ENCODE peak calls at places on chromosome 19, in four cellular contexts. X is HepG2, I is SK-N-SH, S is H1. N is an unnamed sample.

GRCh38 chr19:369256-369655 is 24.7 kb upstream of the MIER2 start:
- DNase-seq in X (no peak), I (no peak), S (no peak), N (no peak)

GRCh38 chr19:20787766-20788165 is 11.7 kb downstream of the ZNF66 start:
- DNase-seq in X (no peak), I (no peak), S (no peak), N (no peak)

GRCh38 chr19:13099073-13099999 is 3.3 kb downstream of the LYL1 start:
- DNase-seq in X (no peak), I (no peak), S (peak), N (peak)

GRCh38 chr19:47723573-47723923 is 10.3 kb downstream of the EHD2 start:
- DNase-seq in X (peak), I (no peak), S (no peak), N (no peak)

GRCh38 chr19:51457351-51458013 is 772 bp downstream of the SIGLEC8 start:
- DNase-seq in X (no peak), I (no peak), S (no peak), N (no peak)

GRCh38 chr19:2491130-2491801 is 15.3 kb downstream of the GADD45B start:
- DNase-seq in X (no peak), I (no peak), S (no peak), N (no peak)

GRCh38 chr19:9945319-9945966 is 9.1 kb upstream of the OLFM2 start:
- DNase-seq in X (peak), I (peak), S (no peak), N (no peak)

GRCh38 chr19:2783781-2784145 is 690 bp upstream of the SGTA start:
- DNase-seq in X (no peak), I (no peak), S (no peak), N (no peak)

GRCh38 chr19:9597027-9597426 is 12.7 kb upstream of the ZNF121 start:
- DNase-seq in X (no peak), I (no peak), S (no peak), N (no peak)

GRCh38 chr19:32876236-32876918 is 6.8 kb upstream of the SLC7A9 start:
- DNase-seq in X (no peak), I (no peak), S (peak), N (no peak)

GRCh38 chr19:10112895-10113591 is 1.6 kb downstream of the P2RY11 start:
- DNase-seq in X (peak), I (peak), S (peak), N (peak)

GRCh38 chr19:57511484-57511883 is 11.7 kb downstream of the ZNF773 start:
- DNase-seq in X (no peak), I (no peak), S (no peak), N (no peak)

GRCh38 chr19:55166530-55167268 is at the start of gene DNAAF3:
- DNase-seq in X (peak), I (peak), S (peak), N (peak)

GRCh38 chr19:10295847-10296591 is 6.3 kb downstream of the ICAM5 start:
- DNase-seq in X (no peak), I (peak), S (peak), N (no peak)

GRCh38 chr19:15199652-15200574 is 882 bp downstream of the NOTCH3 start:
- DNase-seq in X (no peak), I (peak), S (peak), N (no peak)

GRCh38 chr19:16118489-16119033 is 6.9 kb downstream of the RAB8A start:
- DNase-seq in X (no peak), I (no peak), S (no peak), N (peak)

GRCh38 chr19:12995596-12996541 is 594 bp downstream of the NFIX start:
- DNase-seq in X (no peak), I (peak), S (no peak), N (peak)

GRCh38 chr19:51292971-51293370 is 18.5 kb upstream of the IGLON5 start:
- DNase-seq in X (no peak), I (no peak), S (no peak), N (no peak)

GRCh38 chr19:40365613-40366401 is 17.3 kb downstream of the PLD3 start:
- DNase-seq in X (no peak), I (peak), S (peak), N (peak)

GRCh38 chr19:14081797-14082674 is 3.5 kb downstream of the C19orf67 start:
- DNase-seq in X (no peak), I (no peak), S (no peak), N (no peak)

GRCh38 chr19:15091918-15092753 is 10.1 kb downstream of the OR1I1 start:
- DNase-seq in X (peak), I (peak), S (peak), N (peak)

GRCh38 chr19:47607564-47608073 is 1.3 kb upstream of the BICRA start:
- DNase-seq in X (no peak), I (no peak), S (no peak), N (no peak)

GRCh38 chr19:53598361-53598760 is 33.4 kb upstream of the DPRX start:
- DNase-seq in X (no peak), I (no peak), S (no peak), N (no peak)

GRCh38 chr19:50580970-50581636 is 12.9 kb upstream of the LRRC4B start:
- DNase-seq in X (no peak), I (no peak), S (no peak), N (no peak)

GRCh38 chr19:28446511-28446910 is 766.4 kb downstream of the UQCRFS1 start:
- DNase-seq in X (no peak), I (no peak), S (no peak), N (no peak)

GRCh38 chr19:13032837-13033236 is 37.6 kb downstream of the NFIX start:
- DNase-seq in X (no peak), I (no peak), S (no peak), N (no peak)

GRCh38 chr19:47379398-47379938 is 30.4 kb downstream of the DHX34 start:
- DNase-seq in X (no peak), I (no peak), S (no peak), N (no peak)

GRCh38 chr19:10007811-10008211 is 2.5 kb downstream of the COL5A3 start:
- DNase-seq in X (no peak), I (peak), S (no peak), N (no peak)

GRCh38 chr19:16374436-16374835 is 49.8 kb downstream of the KLF2 start:
- DNase-seq in X (no peak), I (no peak), S (no peak), N (no peak)

GRCh38 chr19:51760811-51761356 is at the start of gene FPR2:
- DNase-seq in X (no peak), I (no peak), S (no peak), N (no peak)

GRCh38 chr19:55158423-55158822 is 891 bp upstream of the TNNI3 start:
- DNase-seq in X (no peak), I (no peak), S (no peak), N (no peak)

GRCh38 chr19:46755077-46755852 is 9.0 kb upstream of the STRN4 start:
- DNase-seq in X (no peak), I (no peak), S (no peak), N (no peak)

GRCh38 chr19:47445937-47446402 is 25.7 kb downstream of the SLC8A2 start:
- DNase-seq in X (no peak), I (peak), S (peak), N (no peak)

GRCh38 chr19:52638601-52639000 is 446 bp upstream of the ZNF83 start:
- DNase-seq in X (no peak), I (peak), S (no peak), N (peak)

GRCh38 chr19:11558881-11559828 is at the start of gene ELOF1:
- DNase-seq in X (peak), I (peak), S (peak), N (peak)
- TF ChIP-seq POLR2AphosphoS5 in X (peak), I (peak), S (peak), N (peak)

DNA sequence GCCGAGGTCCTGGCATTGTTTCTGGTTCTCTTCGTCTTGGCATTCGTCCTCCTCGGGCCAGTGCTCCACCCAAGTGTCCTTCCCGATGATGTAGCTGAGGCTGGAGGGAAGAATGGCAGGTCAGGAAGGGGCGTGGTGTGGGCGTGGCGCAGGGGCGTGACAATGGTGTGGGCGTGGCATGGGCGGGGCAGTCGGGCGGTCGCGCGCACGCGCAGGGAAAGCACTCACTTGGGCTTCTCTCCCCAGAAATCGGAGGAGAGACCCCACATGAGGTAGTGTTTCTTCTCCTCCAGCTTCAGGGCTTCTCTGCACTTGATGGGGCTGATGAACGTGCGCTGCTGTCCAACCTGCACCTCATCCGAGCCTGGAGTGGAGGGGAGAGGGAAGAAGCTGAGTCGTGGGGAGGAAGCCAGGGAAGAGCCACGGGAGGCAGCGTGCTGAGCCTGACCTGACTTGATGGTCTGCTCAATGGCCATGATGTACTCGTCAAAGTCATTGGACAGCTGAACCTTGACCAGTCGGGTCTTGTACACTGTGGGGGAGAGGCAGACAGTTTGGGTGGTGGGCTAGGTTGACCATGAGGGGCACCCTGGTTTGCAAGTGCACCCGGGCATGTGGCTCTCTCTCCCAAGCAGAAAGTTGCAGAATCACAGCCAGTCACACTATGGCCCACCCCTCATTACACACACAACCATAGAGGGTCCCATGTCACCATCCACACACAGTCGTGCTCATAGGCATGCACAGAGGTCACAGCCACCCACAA is 8.1 kb upstream of the TNFSF14 start:
- DNase-seq in X (no peak), I (peak), S (peak), N (no peak)
- TF ChIP-seq TAF1 in X (no peak), I (no peak), S (no peak), N (no peak)

GRCh38 chr19:39181500-39182173 is 15.1 kb upstream of the NCCRP1 start:
- DNase-seq in X (no peak), I (no peak), S (no peak), N (no peak)
- TF ChIP-seq POLR2AphosphoS5 in X (no peak), I (no peak), S (no peak), N (no peak)

DNA sequence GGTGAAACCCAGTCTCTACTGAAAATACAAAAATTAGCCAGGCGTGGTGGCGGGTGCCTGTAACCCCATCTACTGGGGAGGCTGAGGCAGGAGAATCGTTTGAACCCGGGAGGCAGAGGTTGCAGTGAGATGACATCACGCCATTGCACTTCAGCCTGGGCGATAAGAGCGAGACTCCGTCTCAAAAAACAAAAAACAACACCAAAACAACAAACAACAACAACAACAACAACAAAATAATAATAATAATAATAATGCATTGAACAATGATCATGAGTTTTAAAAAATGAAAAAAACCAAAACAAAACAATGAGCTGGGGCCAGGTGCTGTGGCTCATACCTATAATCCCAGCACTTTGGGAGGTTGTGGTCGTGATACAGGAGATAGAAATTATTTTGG is 23.1 kb upstream of the HOMER3 start:
- DNase-seq in X (no peak), I (no peak), S (no peak), N (no peak)
- TF ChIP-seq TAF1 in X (no peak), I (no peak), S (no peak), N (no peak)

GRCh38 chr19:4604912-4605311 is 34.4 kb upstream of the TNFAIP8L1 start:
- DNase-seq in X (no peak), I (no peak), S (no peak), N (no peak)

GRCh38 chr19:4600082-4600481 is 39.2 kb upstream of the TNFAIP8L1 start:
- DNase-seq in X (no peak), I (no peak), S (no peak), N (no peak)

GRCh38 chr19:4602915-4603314 is 36.4 kb upstream of the TNFAIP8L1 start:
- DNase-seq in X (no peak), I (no peak), S (no peak), N (no peak)

GRCh38 chr19:4600893-4601292 is 38.4 kb upstream of the TNFAIP8L1 start:
- DNase-seq in X (no peak), I (no peak), S (no peak), N (no peak)

GRCh38 chr19:4602173-4602788 is 37.0 kb upstream of the TNFAIP8L1 start:
- DNase-seq in X (no peak), I (no peak), S (no peak), N (no peak)
- TF ChIP-seq POLR2AphosphoS5 in X (no peak), I (no peak), S (no peak), N (no peak)

GRCh38 chr19:41753936-41754529 is 1.3 kb upstream of the CEACAM6 start:
- DNase-seq in X (peak), I (peak), S (peak), N (peak)
- TF ChIP-seq TAF1 in X (no peak), I (no peak), S (no peak), N (no peak)

GRCh38 chr19:39154626-39155100 is 29.1 kb downstream of the PAK4 start:
- DNase-seq in X (no peak), I (peak), S (no peak), N (no peak)
- TF ChIP-seq POLR2AphosphoS5 in X (no peak), I (no peak), S (no peak), N (no peak)

GRCh38 chr19:45323671-45324081 is 1.0 kb upstream of the CKM start:
- DNase-seq in X (no peak), I (peak), S (peak), N (no peak)
- TF ChIP-seq TAF1 in X (no peak), I (no peak), S (peak), N (no peak)

DNA sequence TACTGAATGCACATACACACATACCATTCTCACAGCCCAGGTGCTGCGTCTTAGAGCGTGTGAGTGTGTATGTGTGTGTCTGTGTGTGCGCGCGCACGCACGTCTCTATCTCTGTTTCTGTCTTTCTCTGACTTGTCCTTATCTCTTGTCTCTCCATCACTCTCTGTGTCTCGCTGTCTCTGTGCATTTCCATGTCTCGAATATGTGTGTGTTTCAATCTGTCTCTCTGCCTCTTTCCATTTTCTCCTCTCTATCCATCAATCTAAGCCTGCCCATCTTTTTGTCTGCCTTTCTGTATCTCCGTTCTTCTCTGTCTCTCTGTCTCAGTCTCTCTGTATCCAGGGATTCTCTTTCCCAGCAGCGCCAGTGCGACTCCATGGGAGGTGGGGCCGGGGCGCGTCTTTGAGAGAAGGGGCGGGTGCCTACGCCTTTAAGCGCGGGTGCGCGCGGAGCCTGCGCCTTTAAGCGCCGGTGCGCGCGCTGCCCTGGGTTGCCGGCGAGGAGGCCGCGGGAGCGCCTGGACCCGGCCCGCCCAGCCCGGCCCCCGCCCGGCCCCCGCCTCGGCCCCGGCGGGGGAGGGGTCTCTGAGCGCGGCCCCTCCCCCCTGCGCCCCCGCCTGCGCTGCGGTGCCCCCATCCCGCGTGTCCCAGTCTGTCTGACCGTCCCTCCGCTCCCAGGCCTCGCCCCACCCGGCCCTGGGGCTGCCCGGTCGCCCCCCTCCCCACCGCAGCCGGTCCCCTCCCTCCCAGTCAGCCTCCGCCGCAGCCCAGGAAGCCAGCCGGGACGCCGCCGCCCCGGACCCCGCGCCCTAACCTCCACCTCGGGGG is at the start of gene LRFN3:
- DNase-seq in X (peak), I (peak), S (peak), N (peak)
- TF ChIP-seq POLR2AphosphoS5 in X (no peak), I (no peak), S (no peak), N (no peak)

GRCh38 chr19:43914051-43914450 is 21.0 kb downstream of the ZNF45 start:
- DNase-seq in X (no peak), I (no peak), S (no peak), N (no peak)
- TF ChIP-seq TAF1 in X (no peak), I (no peak), S (no peak), N (no peak)

N was measured in GM12891.